ENCODE peak calls at places on chromosomes 3 and 15, in five cellular contexts. One of them, this sample, is unnamed.

GRCh38 chr3:167114619-167115018 is 265.5 kb downstream of the ZBBX start:
- DNase-seq in GM20000: no peak
- DNase-seq in activated T-helper 1 cell treated with anti-CD3 and anti-CD28 coated beads, Interleukin-12 subunit alpha, Interleukin-12 subunit beta, Interleukin-2, Interleukin-4 antibody, amounts not matched to agents 30 ng/mL and 10 ng/mL and 1 ng/mL, durations not matched to agents 14 hours and 24 hours and 36 hours: no peak
- DNase-seq in GM04503: no peak
- DNase-seq in posterior cingulate gyrus: no peak
- DNase-seq in this sample: no peak

GRCh38 chr3:127997961-127998360 is 54.3 kb upstream of the SEC61A1 start:
- DNase-seq in GM04503: no peak
- DNase-seq in GM20000: no peak
- DNase-seq in posterior cingulate gyrus: no peak
- DNase-seq in activated T-helper 1 cell treated with anti-CD3 and anti-CD28 coated beads, Interleukin-12 subunit alpha, Interleukin-12 subunit beta, Interleukin-2, Interleukin-4 antibody, amounts not matched to agents 30 ng/mL and 10 ng/mL and 1 ng/mL, durations not matched to agents 14 hours and 24 hours and 36 hours: no peak
- DNase-seq in this sample: no peak

GRCh38 chr3:184868477-184868876 is 56.5 kb downstream of the VPS8 start:
- DNase-seq in GM20000: no peak
- DNase-seq in GM04503: no peak
- DNase-seq in posterior cingulate gyrus: no peak
- DNase-seq in activated T-helper 1 cell treated with anti-CD3 and anti-CD28 coated beads, Interleukin-12 subunit alpha, Interleukin-12 subunit beta, Interleukin-2, Interleukin-4 antibody, amounts not matched to agents 30 ng/mL and 10 ng/mL and 1 ng/mL, durations not matched to agents 14 hours and 24 hours and 36 hours: no peak
- DNase-seq in this sample: no peak

GRCh38 chr3:189316296-189317019 is 144.7 kb downstream of the TPRG1 start:
- DNase-seq in posterior cingulate gyrus: no peak
- DNase-seq in GM04503: no peak
- DNase-seq in activated T-helper 1 cell treated with anti-CD3 and anti-CD28 coated beads, Interleukin-12 subunit alpha, Interleukin-12 subunit beta, Interleukin-2, Interleukin-4 antibody, amounts not matched to agents 30 ng/mL and 10 ng/mL and 1 ng/mL, durations not matched to agents 14 hours and 24 hours and 36 hours: no peak
- DNase-seq in GM20000: no peak
- DNase-seq in this sample: no peak

GRCh38 chr15:76380249-76380648 is 43.7 kb downstream of the ISL2 start:
- DNase-seq in posterior cingulate gyrus: no peak
- DNase-seq in GM04503: no peak
- DNase-seq in activated T-helper 1 cell treated with anti-CD3 and anti-CD28 coated beads, Interleukin-12 subunit alpha, Interleukin-12 subunit beta, Interleukin-2, Interleukin-4 antibody, amounts not matched to agents 30 ng/mL and 10 ng/mL and 1 ng/mL, durations not matched to agents 14 hours and 24 hours and 36 hours: no peak
- DNase-seq in GM20000: no peak
- DNase-seq in this sample: no peak

GRCh38 chr3:59320080-59320479 is 270.3 kb upstream of the CFAP20DC start:
- DNase-seq in GM20000: no peak
- DNase-seq in GM04503: no peak
- DNase-seq in posterior cingulate gyrus: no peak
- DNase-seq in activated T-helper 1 cell treated with anti-CD3 and anti-CD28 coated beads, Interleukin-12 subunit alpha, Interleukin-12 subunit beta, Interleukin-2, Interleukin-4 antibody, amounts not matched to agents 30 ng/mL and 10 ng/mL and 1 ng/mL, durations not matched to agents 14 hours and 24 hours and 36 hours: no peak
- DNase-seq in this sample: no peak

GRCh38 chr3:169144691-169145090 is 518.8 kb downstream of the MECOM start:
- DNase-seq in GM20000: no peak
- DNase-seq in activated T-helper 1 cell treated with anti-CD3 and anti-CD28 coated beads, Interleukin-12 subunit alpha, Interleukin-12 subunit beta, Interleukin-2, Interleukin-4 antibody, amounts not matched to agents 30 ng/mL and 10 ng/mL and 1 ng/mL, durations not matched to agents 14 hours and 24 hours and 36 hours: no peak
- DNase-seq in GM04503: no peak
- DNase-seq in posterior cingulate gyrus: no peak
- DNase-seq in this sample: no peak

GRCh38 chr3:66483006-66483928 is 17.6 kb downstream of the LRIG1 start:
- DNase-seq in GM20000: no peak
- DNase-seq in GM04503: no peak
- DNase-seq in activated T-helper 1 cell treated with anti-CD3 and anti-CD28 coated beads, Interleukin-12 subunit alpha, Interleukin-12 subunit beta, Interleukin-2, Interleukin-4 antibody, amounts not matched to agents 30 ng/mL and 10 ng/mL and 1 ng/mL, durations not matched to agents 14 hours and 24 hours and 36 hours: no peak
- DNase-seq in posterior cingulate gyrus: peak; percentile 83
- DNase-seq in this sample: peak; percentile 85

GRCh38 chr3:4656059-4656458 is 162.9 kb downstream of the ITPR1 start:
- DNase-seq in GM04503: no peak
- DNase-seq in activated T-helper 1 cell treated with anti-CD3 and anti-CD28 coated beads, Interleukin-12 subunit alpha, Interleukin-12 subunit beta, Interleukin-2, Interleukin-4 antibody, amounts not matched to agents 30 ng/mL and 10 ng/mL and 1 ng/mL, durations not matched to agents 14 hours and 24 hours and 36 hours: no peak
- DNase-seq in GM20000: peak; percentile 16
- DNase-seq in posterior cingulate gyrus: peak; percentile 61
- DNase-seq in this sample: peak; percentile 47

GRCh38 chr3:55519016-55519415 is 31.9 kb upstream of the WNT5A start:
- DNase-seq in activated T-helper 1 cell treated with anti-CD3 and anti-CD28 coated beads, Interleukin-12 subunit alpha, Interleukin-12 subunit beta, Interleukin-2, Interleukin-4 antibody, amounts not matched to agents 30 ng/mL and 10 ng/mL and 1 ng/mL, durations not matched to agents 14 hours and 24 hours and 36 hours: no peak
- DNase-seq in GM20000: no peak
- DNase-seq in GM04503: no peak
- DNase-seq in posterior cingulate gyrus: no peak
- DNase-seq in this sample: no peak

GRCh38 chr15:67125589-67126502 is 60.4 kb downstream of the SMAD3 start:
- DNase-seq in GM20000: no peak
- DNase-seq in GM04503: peak; percentile 99
- DNase-seq in posterior cingulate gyrus: no peak
- DNase-seq in activated T-helper 1 cell treated with anti-CD3 and anti-CD28 coated beads, Interleukin-12 subunit alpha, Interleukin-12 subunit beta, Interleukin-2, Interleukin-4 antibody, amounts not matched to agents 30 ng/mL and 10 ng/mL and 1 ng/mL, durations not matched to agents 14 hours and 24 hours and 36 hours: no peak
- DNase-seq in this sample: peak; percentile 18

GRCh38 chr15:70152070-70152480 is 54.4 kb upstream of the TLE3 start:
- DNase-seq in GM20000: no peak
- DNase-seq in GM04503: no peak
- DNase-seq in activated T-helper 1 cell treated with anti-CD3 and anti-CD28 coated beads, Interleukin-12 subunit alpha, Interleukin-12 subunit beta, Interleukin-2, Interleukin-4 antibody, amounts not matched to agents 30 ng/mL and 10 ng/mL and 1 ng/mL, durations not matched to agents 14 hours and 24 hours and 36 hours: no peak
- DNase-seq in posterior cingulate gyrus: no peak
- DNase-seq in this sample: no peak

GRCh38 chr15:70974004-70974832 is 81.6 kb downstream of the LRRC49 start:
- DNase-seq in GM04503: no peak
- DNase-seq in activated T-helper 1 cell treated with anti-CD3 and anti-CD28 coated beads, Interleukin-12 subunit alpha, Interleukin-12 subunit beta, Interleukin-2, Interleukin-4 antibody, amounts not matched to agents 30 ng/mL and 10 ng/mL and 1 ng/mL, durations not matched to agents 14 hours and 24 hours and 36 hours: no peak
- DNase-seq in GM20000: no peak
- DNase-seq in posterior cingulate gyrus: no peak
- DNase-seq in this sample: no peak

GRCh38 chr3:6779140-6779539 is 81.8 kb upstream of the GRM7 start:
- DNase-seq in GM04503: no peak
- DNase-seq in activated T-helper 1 cell treated with anti-CD3 and anti-CD28 coated beads, Interleukin-12 subunit alpha, Interleukin-12 subunit beta, Interleukin-2, Interleukin-4 antibody, amounts not matched to agents 30 ng/mL and 10 ng/mL and 1 ng/mL, durations not matched to agents 14 hours and 24 hours and 36 hours: no peak
- DNase-seq in GM20000: no peak
- DNase-seq in posterior cingulate gyrus: no peak
- DNase-seq in this sample: no peak

GRCh38 chr3:159645874-159646273 is 342.8 kb upstream of the IL12A start:
- DNase-seq in GM20000: no peak
- DNase-seq in GM04503: peak; percentile 48
- DNase-seq in activated T-helper 1 cell treated with anti-CD3 and anti-CD28 coated beads, Interleukin-12 subunit alpha, Interleukin-12 subunit beta, Interleukin-2, Interleukin-4 antibody, amounts not matched to agents 30 ng/mL and 10 ng/mL and 1 ng/mL, durations not matched to agents 14 hours and 24 hours and 36 hours: no peak
- DNase-seq in posterior cingulate gyrus: no peak
- DNase-seq in this sample: no peak

GRCh38 chr3:16058511-16058910 is 116.0 kb upstream of the GALNT15 start:
- DNase-seq in GM20000: no peak
- DNase-seq in posterior cingulate gyrus: no peak
- DNase-seq in GM04503: no peak
- DNase-seq in activated T-helper 1 cell treated with anti-CD3 and anti-CD28 coated beads, Interleukin-12 subunit alpha, Interleukin-12 subunit beta, Interleukin-2, Interleukin-4 antibody, amounts not matched to agents 30 ng/mL and 10 ng/mL and 1 ng/mL, durations not matched to agents 14 hours and 24 hours and 36 hours: no peak
- DNase-seq in this sample: no peak

GRCh38 chr3:152760024-152760563 is 74.8 kb upstream of the P2RY1 start:
- DNase-seq in GM04503: no peak
- DNase-seq in posterior cingulate gyrus: no peak
- DNase-seq in GM20000: peak; percentile 7
- DNase-seq in activated T-helper 1 cell treated with anti-CD3 and anti-CD28 coated beads, Interleukin-12 subunit alpha, Interleukin-12 subunit beta, Interleukin-2, Interleukin-4 antibody, amounts not matched to agents 30 ng/mL and 10 ng/mL and 1 ng/mL, durations not matched to agents 14 hours and 24 hours and 36 hours: no peak
- DNase-seq in this sample: no peak

GRCh38 chr15:74763416-74763815 is 14.8 kb downstream of the CYP1A2 start:
- DNase-seq in GM20000: no peak
- DNase-seq in GM04503: no peak
- DNase-seq in activated T-helper 1 cell treated with anti-CD3 and anti-CD28 coated beads, Interleukin-12 subunit alpha, Interleukin-12 subunit beta, Interleukin-2, Interleukin-4 antibody, amounts not matched to agents 30 ng/mL and 10 ng/mL and 1 ng/mL, durations not matched to agents 14 hours and 24 hours and 36 hours: no peak
- DNase-seq in posterior cingulate gyrus: no peak
- DNase-seq in this sample: no peak

GRCh38 chr3:142975316-142975995 is 12.0 kb upstream of the PAQR9 start:
- DNase-seq in posterior cingulate gyrus: no peak
- DNase-seq in GM04503: no peak
- DNase-seq in activated T-helper 1 cell treated with anti-CD3 and anti-CD28 coated beads, Interleukin-12 subunit alpha, Interleukin-12 subunit beta, Interleukin-2, Interleukin-4 antibody, amounts not matched to agents 30 ng/mL and 10 ng/mL and 1 ng/mL, durations not matched to agents 14 hours and 24 hours and 36 hours: no peak
- DNase-seq in GM20000: no peak
- DNase-seq in this sample: no peak

GRCh38 chr3:80696280-80696679 is 928.5 kb upstream of the ROBO1 start:
- DNase-seq in posterior cingulate gyrus: no peak
- DNase-seq in GM20000: no peak
- DNase-seq in activated T-helper 1 cell treated with anti-CD3 and anti-CD28 coated beads, Interleukin-12 subunit alpha, Interleukin-12 subunit beta, Interleukin-2, Interleukin-4 antibody, amounts not matched to agents 30 ng/mL and 10 ng/mL and 1 ng/mL, durations not matched to agents 14 hours and 24 hours and 36 hours: no peak
- DNase-seq in GM04503: no peak
- DNase-seq in this sample: no peak

GRCh38 chr3:72232777-72233176 is 447.8 kb upstream of the PROK2 start:
- DNase-seq in posterior cingulate gyrus: no peak
- DNase-seq in GM04503: no peak
- DNase-seq in activated T-helper 1 cell treated with anti-CD3 and anti-CD28 coated beads, Interleukin-12 subunit alpha, Interleukin-12 subunit beta, Interleukin-2, Interleukin-4 antibody, amounts not matched to agents 30 ng/mL and 10 ng/mL and 1 ng/mL, durations not matched to agents 14 hours and 24 hours and 36 hours: no peak
- DNase-seq in GM20000: no peak
- DNase-seq in this sample: no peak

GRCh38 chr3:51371943-51372557 is 13.0 kb upstream of the MANF start:
- DNase-seq in activated T-helper 1 cell treated with anti-CD3 and anti-CD28 coated beads, Interleukin-12 subunit alpha, Interleukin-12 subunit beta, Interleukin-2, Interleukin-4 antibody, amounts not matched to agents 30 ng/mL and 10 ng/mL and 1 ng/mL, durations not matched to agents 14 hours and 24 hours and 36 hours: no peak
- DNase-seq in GM20000: peak; percentile 59
- DNase-seq in posterior cingulate gyrus: no peak
- DNase-seq in GM04503: no peak
- DNase-seq in this sample: no peak

GRCh38 chr3:136141891-136142290 is 54.2 kb downstream of the MSL2 start:
- DNase-seq in posterior cingulate gyrus: no peak
- DNase-seq in activated T-helper 1 cell treated with anti-CD3 and anti-CD28 coated beads, Interleukin-12 subunit alpha, Interleukin-12 subunit beta, Interleukin-2, Interleukin-4 antibody, amounts not matched to agents 30 ng/mL and 10 ng/mL and 1 ng/mL, durations not matched to agents 14 hours and 24 hours and 36 hours: no peak
- DNase-seq in GM04503: no peak
- DNase-seq in GM20000: no peak
- DNase-seq in this sample: no peak

GRCh38 chr15:67972377-67972776 is 81.7 kb upstream of the PIAS1 start:
- DNase-seq in GM04503: no peak
- DNase-seq in GM20000: no peak
- DNase-seq in activated T-helper 1 cell treated with anti-CD3 and anti-CD28 coated beads, Interleukin-12 subunit alpha, Interleukin-12 subunit beta, Interleukin-2, Interleukin-4 antibody, amounts not matched to agents 30 ng/mL and 10 ng/mL and 1 ng/mL, durations not matched to agents 14 hours and 24 hours and 36 hours: no peak
- DNase-seq in posterior cingulate gyrus: no peak
- DNase-seq in this sample: no peak

GRCh38 chr15:98321916-98322315 is 326.4 kb upstream of the IGF1R start:
- DNase-seq in GM04503: no peak
- DNase-seq in activated T-helper 1 cell treated with anti-CD3 and anti-CD28 coated beads, Interleukin-12 subunit alpha, Interleukin-12 subunit beta, Interleukin-2, Interleukin-4 antibody, amounts not matched to agents 30 ng/mL and 10 ng/mL and 1 ng/mL, durations not matched to agents 14 hours and 24 hours and 36 hours: no peak
- DNase-seq in GM20000: no peak
- DNase-seq in posterior cingulate gyrus: no peak
- DNase-seq in this sample: no peak

GRCh38 chr3:156727519-156728205 is 53.3 kb downstream of the TIPARP start:
- DNase-seq in GM20000: peak; percentile 37
- DNase-seq in activated T-helper 1 cell treated with anti-CD3 and anti-CD28 coated beads, Interleukin-12 subunit alpha, Interleukin-12 subunit beta, Interleukin-2, Interleukin-4 antibody, amounts not matched to agents 30 ng/mL and 10 ng/mL and 1 ng/mL, durations not matched to agents 14 hours and 24 hours and 36 hours: no peak
- DNase-seq in GM04503: no peak
- DNase-seq in posterior cingulate gyrus: no peak
- DNase-seq in this sample: no peak

GRCh38 chr3:174398761-174399160 is 460.4 kb upstream of the NAALADL2 start:
- DNase-seq in GM04503: no peak
- DNase-seq in GM20000: no peak
- DNase-seq in activated T-helper 1 cell treated with anti-CD3 and anti-CD28 coated beads, Interleukin-12 subunit alpha, Interleukin-12 subunit beta, Interleukin-2, Interleukin-4 antibody, amounts not matched to agents 30 ng/mL and 10 ng/mL and 1 ng/mL, durations not matched to agents 14 hours and 24 hours and 36 hours: no peak
- DNase-seq in posterior cingulate gyrus: no peak
- DNase-seq in this sample: no peak

GRCh38 chr3:12729313-12729676 is 29.8 kb downstream of the TMEM40 start:
- DNase-seq in activated T-helper 1 cell treated with anti-CD3 and anti-CD28 coated beads, Interleukin-12 subunit alpha, Interleukin-12 subunit beta, Interleukin-2, Interleukin-4 antibody, amounts not matched to agents 30 ng/mL and 10 ng/mL and 1 ng/mL, durations not matched to agents 14 hours and 24 hours and 36 hours: no peak
- DNase-seq in GM04503: no peak
- DNase-seq in GM20000: no peak
- DNase-seq in posterior cingulate gyrus: no peak
- DNase-seq in this sample: no peak

GRCh38 chr3:164550857-164551256 is 527.4 kb downstream of the SI start:
- DNase-seq in GM04503: no peak
- DNase-seq in GM20000: no peak
- DNase-seq in posterior cingulate gyrus: no peak
- DNase-seq in activated T-helper 1 cell treated with anti-CD3 and anti-CD28 coated beads, Interleukin-12 subunit alpha, Interleukin-12 subunit beta, Interleukin-2, Interleukin-4 antibody, amounts not matched to agents 30 ng/mL and 10 ng/mL and 1 ng/mL, durations not matched to agents 14 hours and 24 hours and 36 hours: no peak
- DNase-seq in this sample: no peak

GRCh38 chr15:38252481-38253311 is at the start of gene SPRED1:
- DNase-seq in activated T-helper 1 cell treated with anti-CD3 and anti-CD28 coated beads, Interleukin-12 subunit alpha, Interleukin-12 subunit beta, Interleukin-2, Interleukin-4 antibody, amounts not matched to agents 30 ng/mL and 10 ng/mL and 1 ng/mL, durations not matched to agents 14 hours and 24 hours and 36 hours: no peak
- DNase-seq in GM04503: no peak
- DNase-seq in GM20000: peak; percentile 39
- DNase-seq in posterior cingulate gyrus: peak; percentile 66
- DNase-seq in this sample: peak; percentile 60

GRCh38 chr3:191136347-191136746 is 62.7 kb upstream of the OSTN start:
- DNase-seq in GM04503: no peak
- DNase-seq in activated T-helper 1 cell treated with anti-CD3 and anti-CD28 coated beads, Interleukin-12 subunit alpha, Interleukin-12 subunit beta, Interleukin-2, Interleukin-4 antibody, amounts not matched to agents 30 ng/mL and 10 ng/mL and 1 ng/mL, durations not matched to agents 14 hours and 24 hours and 36 hours: no peak
- DNase-seq in GM20000: peak; percentile 37
- DNase-seq in posterior cingulate gyrus: no peak
- DNase-seq in this sample: no peak

GRCh38 chr3:159897331-159898075 is 91.1 kb upstream of the IL12A start:
- DNase-seq in activated T-helper 1 cell treated with anti-CD3 and anti-CD28 coated beads, Interleukin-12 subunit alpha, Interleukin-12 subunit beta, Interleukin-2, Interleukin-4 antibody, amounts not matched to agents 30 ng/mL and 10 ng/mL and 1 ng/mL, durations not matched to agents 14 hours and 24 hours and 36 hours: no peak
- DNase-seq in GM04503: peak; percentile 37
- DNase-seq in GM20000: no peak
- DNase-seq in posterior cingulate gyrus: no peak
- DNase-seq in this sample: no peak

GRCh38 chr3:130772124-130772523 is 25.5 kb upstream of the PIK3R4 start:
- DNase-seq in posterior cingulate gyrus: no peak
- DNase-seq in GM20000: no peak
- DNase-seq in GM04503: no peak
- DNase-seq in activated T-helper 1 cell treated with anti-CD3 and anti-CD28 coated beads, Interleukin-12 subunit alpha, Interleukin-12 subunit beta, Interleukin-2, Interleukin-4 antibody, amounts not matched to agents 30 ng/mL and 10 ng/mL and 1 ng/mL, durations not matched to agents 14 hours and 24 hours and 36 hours: no peak
- DNase-seq in this sample: no peak

GRCh38 chr3:43405888-43406636 is 119.7 kb downstream of the SNRK start:
- DNase-seq in GM04503: no peak
- DNase-seq in activated T-helper 1 cell treated with anti-CD3 and anti-CD28 coated beads, Interleukin-12 subunit alpha, Interleukin-12 subunit beta, Interleukin-2, Interleukin-4 antibody, amounts not matched to agents 30 ng/mL and 10 ng/mL and 1 ng/mL, durations not matched to agents 14 hours and 24 hours and 36 hours: no peak
- DNase-seq in GM20000: no peak
- DNase-seq in posterior cingulate gyrus: peak; percentile 56
- DNase-seq in this sample: peak; percentile 54

GRCh38 chr3:101898752-101899169 is 49.4 kb downstream of the NFKBIZ start:
- DNase-seq in activated T-helper 1 cell treated with anti-CD3 and anti-CD28 coated beads, Interleukin-12 subunit alpha, Interleukin-12 subunit beta, Interleukin-2, Interleukin-4 antibody, amounts not matched to agents 30 ng/mL and 10 ng/mL and 1 ng/mL, durations not matched to agents 14 hours and 24 hours and 36 hours: no peak
- DNase-seq in GM04503: no peak
- DNase-seq in posterior cingulate gyrus: no peak
- DNase-seq in GM20000: peak; percentile 55
- DNase-seq in this sample: no peak

This sample was measured in occipital lobe.